ENCODE peak calls at places on chromosomes 7 and 10, in six cellular contexts. L is neuronal stem cell, K is IMR-90, Z is H9, E is trophoblast cell, M is mesenchymal stem cell. P is an unnamed sample.
A peak's percentile ranks its signal among the peaks of the same experiment; 100 is the strongest.

GRCh38 chr10:97640868-97641811 is 669 bp downstream of the PI4K2A start:
- DNase-seq in Z (peak; percentile 56), L (peak; percentile 31), M (peak; percentile 60), E (peak; percentile 25), K (peak; percentile 77), P (peak; percentile 70)

GRCh38 chr7:155051355-155051754 is 18.8 kb upstream of the HTR5A start:
- DNase-seq in K (no peak), E (no peak), Z (no peak), L (no peak), M (no peak), P (no peak)

GRCh38 chr7:132097550-132098134 is 478.6 kb downstream of the PLXNA4 start:
- DNase-seq in Z (no peak), K (no peak), M (no peak), L (no peak), E (no peak), P (no peak)

GRCh38 chr7:4513450-4513849 is 168.6 kb upstream of the FOXK1 start:
- DNase-seq in L (no peak), E (no peak), M (no peak), K (no peak), Z (no peak), P (no peak)

GRCh38 chr7:102287465-102288146 is 938 bp downstream of the SH2B2 start:
- DNase-seq in M (peak; percentile 41), E (peak; percentile 76), L (no peak), K (no peak), Z (peak; percentile 58), P (peak; percentile 59)

GRCh38 chr10:12588091-12588850 is 238.9 kb downstream of the CAMK1D start:
- DNase-seq in M (no peak), L (no peak), Z (no peak), K (no peak), E (peak; percentile 73), P (no peak)

GRCh38 chr7:2307690-2308107 is 6.5 kb downstream of the SNX8 start:
- DNase-seq in K (no peak), L (no peak), Z (no peak), M (no peak), E (peak; percentile 38), P (no peak)

GRCh38 chr7:78112488-78112887 is 313.9 kb downstream of the PHTF2 start:
- DNase-seq in E (no peak), K (no peak), M (no peak), Z (no peak), L (no peak), P (no peak)

GRCh38 chr10:62093863-62094291 is 174.8 kb downstream of the RTKN2 start:
- DNase-seq in M (peak; percentile 53), K (peak; percentile 79), E (peak; percentile 50), Z (no peak), L (no peak), P (peak; percentile 14)

GRCh38 chr7:30186725-30187124 is 51.9 kb downstream of the MTURN start:
- DNase-seq in Z (no peak), E (no peak), L (no peak), M (no peak), K (no peak), P (no peak)

GRCh38 chr10:15897282-15897681 is 37.0 kb upstream of the MINDY3 start:
- DNase-seq in K (peak; percentile 33), L (no peak), Z (no peak), M (peak; percentile 28), E (peak; percentile 33), P (peak; percentile 16)

GRCh38 chr10:133209117-133209516 is 20.9 kb upstream of the UTF1 start:
- DNase-seq in Z (no peak), K (no peak), M (no peak), E (no peak), L (no peak), P (no peak)
- H3K23ac ChIP-seq in Z (no peak overlapping the region), K (no peak overlapping the region), M (no peak overlapping the region), E (no peak overlapping the region), L (peak overlapping the region; percentile 90), P (no peak overlapping the region)

GRCh38 chr7:51223505-51223904 is 93.1 kb downstream of the COBL start:
- DNase-seq in M (no peak), Z (no peak), K (no peak), E (no peak), L (no peak), P (no peak)

GRCh38 chr7:51226916-51227535 is 89.6 kb downstream of the COBL start:
- DNase-seq in Z (no peak), E (no peak), M (no peak), K (no peak), L (no peak), P (no peak)

GRCh38 chr7:51222916-51223315 is 93.7 kb downstream of the COBL start:
- DNase-seq in K (no peak), E (no peak), Z (peak; percentile 26), M (no peak), L (no peak), P (no peak)

GRCh38 chr7:51226042-51226755 is 90.4 kb downstream of the COBL start:
- DNase-seq in K (no peak), M (peak; percentile 65), E (peak; percentile 28), L (no peak), Z (no peak), P (no peak)

DNA sequence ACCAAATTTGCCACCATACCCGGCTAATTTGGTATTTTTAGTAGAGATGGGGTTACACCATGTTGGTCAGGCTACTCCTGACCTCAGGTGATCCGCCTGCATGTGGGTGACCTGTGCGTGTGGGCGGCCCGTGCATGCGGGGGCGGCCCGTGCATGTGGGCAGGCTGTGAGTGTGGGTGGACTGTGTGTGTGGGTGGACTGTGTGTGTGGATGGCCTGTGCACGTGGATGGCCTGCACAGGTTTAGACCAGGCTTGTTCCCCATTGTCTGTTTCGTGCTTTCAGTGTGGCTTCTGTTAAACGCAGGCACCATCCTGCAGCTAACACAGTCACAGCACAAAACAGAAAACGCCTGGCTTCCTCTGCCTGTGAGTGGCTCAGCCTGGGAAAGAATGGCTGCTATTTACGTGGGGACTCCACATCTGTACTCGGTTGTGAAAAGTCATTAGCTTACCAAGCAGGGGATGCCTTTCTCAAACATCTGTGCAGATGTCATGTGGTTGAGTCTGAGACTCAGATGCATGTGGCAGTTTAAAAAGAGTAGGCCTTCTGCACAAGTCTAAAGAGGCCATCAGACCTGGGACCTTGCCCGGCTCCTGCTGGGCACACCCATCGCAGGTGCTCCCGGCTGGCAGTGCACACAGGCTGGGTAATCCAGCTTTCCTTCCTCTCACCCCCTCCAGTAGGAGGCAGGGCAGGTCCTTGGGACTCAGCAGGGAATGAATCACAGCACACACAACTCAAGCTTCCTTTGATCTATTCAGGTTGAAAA is 91.6 kb downstream of the COBL start:
- DNase-seq in L (no peak), Z (peak; percentile 67), E (peak; percentile 66), K (no peak), M (no peak), P (peak; percentile 50)
- H3K18ac ChIP-seq in L (peak overlapping the region; percentile 41), Z (no peak overlapping the region), E (no peak overlapping the region), K (no peak overlapping the region), M (peak overlapping the region; percentile 16), P (no peak overlapping the region)

GRCh38 chr7:158248816-158249215 is 338.8 kb downstream of the PTPRN2 start:
- DNase-seq in L (no peak), E (no peak), Z (peak; percentile 5), K (no peak), M (no peak), P (no peak)
- H3K23ac ChIP-seq in L (peak overlapping the region; percentile 76), E (no peak overlapping the region), Z (no peak overlapping the region), K (no peak overlapping the region), M (no peak overlapping the region), P (no peak overlapping the region)

GRCh38 chr7:143367972-143368371 is 5.5 kb upstream of the FAM131B start:
- DNase-seq in Z (no peak), E (no peak), M (no peak), K (no peak), L (no peak), P (no peak)
- H3K18ac ChIP-seq in Z (no peak overlapping the region), E (no peak overlapping the region), M (no peak overlapping the region), K (no peak overlapping the region), L (peak overlapping the region; percentile 63), P (no peak overlapping the region)

P was measured in mesendoderm.